ENCODE peak calls at places on chromosomes 5 and 9, in eight cellular contexts. T is fibroblast of mammary gland, I is AG09309, J is tibial artery, W is ascending aorta, C is BJ, S is endothelial cell, R is foreskin fibroblast. K is an unnamed sample.

GRCh38 chr5:79318935-79319614 is 83.1 kb downstream of the JMY start:
- DNase-seq in T (peak), I (peak), J (no peak), W (no peak), C (peak), S (no peak), R (peak), K (no peak)

GRCh38 chr5:76368941-76369340 is 34.1 kb upstream of the IQGAP2 start:
- DNase-seq in T (no peak), I (no peak), J (no peak), W (no peak), C (no peak), S (no peak), R (no peak), K (no peak)

GRCh38 chr9:126377521-126377920 is 50.9 kb downstream of the MVB12B start:
- DNase-seq in T (no peak), I (no peak), J (no peak), W (no peak), C (no peak), S (no peak), R (no peak), K (no peak)

GRCh38 chr5:78483809-78484521 is 123.5 kb downstream of the SCAMP1 start:
- DNase-seq in T (peak), I (no peak), J (no peak), W (no peak), C (no peak), S (no peak), R (peak), K (no peak)

GRCh38 chr5:72470817-72471216 is 36.4 kb downstream of the ZNF366 start:
- DNase-seq in T (no peak), I (peak), J (no peak), W (no peak), C (peak), S (no peak), R (peak), K (no peak)

GRCh38 chr5:168486136-168486879 is at the start of gene RARS1:
- DNase-seq in T (peak), I (peak), J (peak), W (peak), C (no peak), S (peak), R (peak), K (peak)

GRCh38 chr5:72378636-72379289 is 58.6 kb downstream of the PTCD2 start:
- DNase-seq in T (peak), I (peak), J (peak), W (peak), C (no peak), S (no peak), R (peak), K (peak)

GRCh38 chr5:176700239-176700847 is 53.1 kb downstream of the TSPAN17 start:
- DNase-seq in T (no peak), I (no peak), J (no peak), W (no peak), C (no peak), S (peak), R (no peak), K (no peak)

GRCh38 chr9:95425910-95426551 is 90.7 kb downstream of the PTCH1 start:
- DNase-seq in T (peak), I (no peak), J (no peak), W (no peak), C (no peak), S (peak), R (no peak), K (no peak)

GRCh38 chr9:125694478-125694877 is 12.5 kb downstream of the MAPKAP1 start:
- DNase-seq in T (no peak), I (no peak), J (no peak), W (no peak), C (no peak), S (no peak), R (no peak), K (no peak)

GRCh38 chr5:39080597-39081204 is 6.5 kb upstream of the RICTOR start:
- DNase-seq in T (peak), I (peak), J (no peak), W (no peak), C (no peak), S (peak), R (peak), K (no peak)

GRCh38 chr9:136365775-136366223 is 2.3 kb upstream of the DNLZ start:
- DNase-seq in T (no peak), I (no peak), J (no peak), W (no peak), C (no peak), S (no peak), R (no peak), K (no peak)

GRCh38 chr5:16459451-16459850 is 6.1 kb downstream of the ZNF622 start:
- DNase-seq in T (no peak), I (no peak), J (no peak), W (no peak), C (no peak), S (no peak), R (no peak), K (no peak)

GRCh38 chr5:50751064-50751657 is 84.7 kb downstream of the PARP8 start:
- DNase-seq in T (peak), I (peak), J (no peak), W (no peak), C (no peak), S (no peak), R (peak), K (no peak)

GRCh38 chr5:134510970-134511795 is 14.3 kb upstream of the JADE2 start:
- DNase-seq in T (peak), I (no peak), J (no peak), W (no peak), C (no peak), S (no peak), R (peak), K (no peak)

GRCh38 chr9:28365736-28366135 is 792.5 kb upstream of the C9orf72 start:
- DNase-seq in T (peak), I (no peak), J (no peak), W (no peak), C (no peak), S (no peak), R (no peak), K (no peak)

GRCh38 chr9:86175223-86175622 is 75.9 kb upstream of the GOLM1 start:
- DNase-seq in T (no peak), I (no peak), J (no peak), W (no peak), C (no peak), S (no peak), R (no peak), K (no peak)

GRCh38 chr5:64690417-64691151 is at the start of gene SHISAL2B:
- DNase-seq in T (peak), I (no peak), J (no peak), W (no peak), C (no peak), S (peak), R (peak), K (no peak)

GRCh38 chr5:141208478-141208877 is at the start of gene PCDHB12:
- DNase-seq in T (no peak), I (no peak), J (no peak), W (no peak), C (no peak), S (peak), R (no peak), K (no peak)

GRCh38 chr9:31347082-31347617 is 1037.3 kb upstream of the ACO1 start:
- DNase-seq in T (peak), I (no peak), J (no peak), W (no peak), C (no peak), S (peak), R (peak), K (no peak)

GRCh38 chr5:110865400-110866094 is 126.7 kb downstream of the SLC25A46 start:
- DNase-seq in T (peak), I (no peak), J (no peak), W (no peak), C (no peak), S (peak), R (no peak), K (no peak)

GRCh38 chr9:127805620-127806019 is 2.9 kb downstream of the FPGS start:
- DNase-seq in T (peak), I (no peak), J (no peak), W (no peak), C (no peak), S (peak), R (no peak), K (no peak)

GRCh38 chr9:126661521-126662251 is 48.0 kb downstream of the LMX1B start:
- DNase-seq in T (no peak), I (no peak), J (no peak), W (no peak), C (no peak), S (peak), R (no peak), K (no peak)

GRCh38 chr5:96483878-96484277 is 50.8 kb upstream of the PCSK1 start:
- DNase-seq in T (peak), I (no peak), J (no peak), W (no peak), C (no peak), S (peak), R (no peak), K (no peak)

GRCh38 chr9:70133253-70134208 is 89.9 kb downstream of the MAMDC2 start:
- DNase-seq in T (no peak), I (no peak), J (no peak), W (no peak), C (no peak), S (no peak), R (peak), K (no peak)

GRCh38 chr5:105970919-105971318 is 1699.8 kb downstream of the EFNA5 start:
- DNase-seq in T (no peak), I (no peak), J (no peak), W (no peak), C (no peak), S (no peak), R (no peak), K (no peak)

GRCh38 chr5:157820593-157821252 is 38.2 kb downstream of the CLINT1 start:
- DNase-seq in T (peak), I (no peak), J (no peak), W (no peak), C (no peak), S (peak), R (no peak), K (no peak)

GRCh38 chr9:78654324-78654723 is 357.4 kb downstream of the PSAT1 start:
- DNase-seq in T (no peak), I (no peak), J (no peak), W (no peak), C (no peak), S (no peak), R (no peak), K (no peak)

DNA sequence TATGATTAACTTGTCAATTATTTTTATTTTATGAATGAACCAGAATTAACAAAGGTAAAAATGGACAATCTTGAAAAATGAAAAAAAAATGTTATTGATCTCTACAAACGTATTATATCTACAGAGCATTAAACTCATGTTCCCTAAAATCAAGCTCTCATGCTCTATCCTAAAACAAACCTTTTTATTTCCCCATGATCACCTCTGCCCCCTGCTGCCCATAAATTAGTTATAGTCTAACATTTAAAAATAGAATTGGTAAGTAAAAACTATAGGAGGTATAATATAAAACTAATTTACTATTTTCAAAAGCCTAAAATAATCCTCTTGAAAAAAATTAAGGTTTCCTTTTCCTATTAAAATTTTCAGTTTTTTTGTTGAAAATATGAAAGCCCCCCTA is 168.0 kb upstream of the POU5F2 start:
- DNase-seq in T (peak), I (no peak), J (no peak), W (no peak), C (no peak), S (no peak), R (no peak), K (no peak)
- TF ChIP-seq CTCF in T (peak), I (peak), J (no peak), W (no peak), C (peak), S (no peak), R (no peak), K (no peak)

DNA sequence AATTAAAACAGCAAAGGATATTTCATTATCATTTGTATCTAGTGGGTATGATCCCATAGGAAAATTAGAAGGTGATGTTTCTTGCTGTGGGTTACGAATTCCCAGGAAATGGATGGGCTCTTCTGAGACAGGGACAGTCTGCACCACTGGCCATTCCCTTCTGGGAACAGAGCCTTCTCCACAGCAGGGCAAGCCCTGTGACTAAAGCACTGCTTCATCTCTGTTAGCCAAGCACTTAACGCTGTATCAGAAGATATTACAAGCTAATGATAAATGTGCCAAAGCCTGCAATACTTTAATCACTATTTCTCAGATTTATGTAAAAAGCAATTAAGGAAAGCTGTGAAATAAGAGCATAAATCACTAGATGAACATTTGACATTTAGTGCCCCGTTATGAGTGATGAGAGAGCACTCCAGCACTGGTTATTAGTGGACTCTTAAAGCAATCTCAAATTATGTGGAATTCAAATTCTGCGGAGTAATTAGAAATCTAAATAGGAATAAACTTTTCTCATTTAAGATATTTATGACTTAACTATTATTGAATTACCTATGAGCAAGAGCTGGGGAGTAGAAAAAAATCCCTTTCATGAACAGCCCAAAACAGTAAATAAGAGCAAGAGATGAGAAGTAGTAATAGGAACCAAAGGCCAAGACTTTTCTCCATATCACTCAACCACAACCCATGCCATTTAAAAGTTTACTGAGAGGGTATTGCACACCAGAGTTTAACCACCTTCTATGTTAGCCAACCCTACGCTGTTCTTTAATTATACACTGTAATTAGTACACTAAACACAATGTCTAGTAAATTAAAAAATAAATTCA is 49.2 kb downstream of the FAM240B start:
- DNase-seq in T (no peak), I (no peak), J (no peak), W (no peak), C (no peak), S (no peak), R (no peak), K (no peak)
- TF ChIP-seq CTCF in T (no peak), I (no peak), J (no peak), W (no peak), C (no peak), S (no peak), R (no peak), K (no peak)

GRCh38 chr5:8340261-8340660 is 471.3 kb downstream of the MTRR start:
- DNase-seq in T (no peak), I (no peak), J (no peak), W (no peak), C (no peak), S (no peak), R (no peak), K (no peak)

GRCh38 chr5:8341416-8341815 is 472.5 kb downstream of the MTRR start:
- DNase-seq in T (no peak), I (no peak), J (no peak), W (no peak), C (no peak), S (no peak), R (no peak), K (no peak)

GRCh38 chr5:8340739-8341344 is 471.9 kb downstream of the MTRR start:
- DNase-seq in T (peak), I (no peak), J (no peak), W (no peak), C (no peak), S (no peak), R (peak), K (no peak)
- TF ChIP-seq CTCF in T (peak), I (peak), J (peak), W (peak), C (peak), S (peak), R (peak), K (no peak)

GRCh38 chr9:37037744-37038640 is 3.9 kb upstream of the PAX5 start:
- DNase-seq in T (no peak), I (no peak), J (no peak), W (no peak), C (no peak), S (peak), R (no peak), K (no peak)

GRCh38 chr9:37035472-37036236 is 1.6 kb upstream of the PAX5 start:
- DNase-seq in T (no peak), I (no peak), J (no peak), W (no peak), C (no peak), S (peak), R (no peak), K (no peak)

GRCh38 chr9:37034938-37035471 is 937 bp upstream of the PAX5 start:
- DNase-seq in T (no peak), I (no peak), J (no peak), W (no peak), C (no peak), S (no peak), R (no peak), K (no peak)

GRCh38 chr9:37037137-37037743 is 3.2 kb upstream of the PAX5 start:
- DNase-seq in T (no peak), I (no peak), J (no peak), W (no peak), C (no peak), S (no peak), R (no peak), K (no peak)

GRCh38 chr9:37036237-37037136 is 2.4 kb upstream of the PAX5 start:
- DNase-seq in T (no peak), I (no peak), J (no peak), W (no peak), C (no peak), S (peak), R (peak), K (no peak)
- TF ChIP-seq CTCF in T (no peak), I (no peak), J (no peak), W (no peak), C (peak), S (no peak), R (no peak), K (no peak)

GRCh38 chr5:43227655-43228054 is 35.6 kb downstream of the NIM1K start:
- DNase-seq in T (peak), I (peak), J (no peak), W (no peak), C (no peak), S (no peak), R (peak), K (no peak)
- TF ChIP-seq CTCF in T (peak), I (peak), J (peak), W (peak), C (peak), S (peak), R (peak), K (no peak)

GRCh38 chr9:14704281-14704680 is 11.0 kb upstream of the ZDHHC21 start:
- DNase-seq in T (no peak), I (no peak), J (no peak), W (no peak), C (no peak), S (no peak), R (no peak), K (no peak)

GRCh38 chr9:14705079-14705478 is 11.8 kb upstream of the ZDHHC21 start:
- DNase-seq in T (no peak), I (no peak), J (no peak), W (no peak), C (no peak), S (no peak), R (no peak), K (no peak)

GRCh38 chr9:14706530-14707140 is 13.4 kb upstream of the ZDHHC21 start:
- DNase-seq in T (no peak), I (no peak), J (no peak), W (no peak), C (no peak), S (no peak), R (no peak), K (no peak)

GRCh38 chr9:14702200-14702599 is 9.0 kb upstream of the ZDHHC21 start:
- DNase-seq in T (no peak), I (no peak), J (no peak), W (no peak), C (no peak), S (no peak), R (no peak), K (no peak)
- TF ChIP-seq CTCF in T (no peak), I (no peak), J (no peak), W (no peak), C (no peak), S (no peak), R (no peak), K (no peak)

DNA sequence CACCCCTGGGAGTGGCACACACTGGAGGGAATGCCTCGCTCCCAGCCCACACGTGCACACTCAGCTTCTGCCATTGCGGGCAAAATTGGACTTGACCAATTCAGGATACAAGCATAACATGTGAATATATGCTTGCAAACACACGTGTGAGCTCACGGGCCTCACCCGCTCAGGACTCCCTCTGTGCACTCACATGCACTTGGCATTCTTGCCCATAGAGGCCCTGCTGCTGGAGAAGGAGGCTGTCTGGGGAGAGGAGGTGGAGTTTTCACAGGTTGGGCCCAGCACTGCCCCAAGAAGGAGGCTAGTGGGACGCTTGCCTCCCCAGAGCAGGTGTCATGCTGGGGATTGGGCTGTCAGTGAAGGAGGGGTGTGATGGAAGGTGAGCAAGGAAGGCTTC is 1.7 kb downstream of the MYMK start:
- DNase-seq in T (no peak), I (no peak), J (no peak), W (no peak), C (no peak), S (no peak), R (no peak), K (no peak)
- TF ChIP-seq CTCF in T (no peak), I (no peak), J (no peak), W (no peak), C (no peak), S (no peak), R (no peak), K (no peak)

K was measured in omental fat pad.